ENCODE peak calls at places on chromosomes 6 and 20, in five cellular contexts. One of them, this sample, is unnamed.

GRCh38 chr6:925656-926213 is 232.8 kb upstream of the EXOC2 start:
- DNase-seq in GM12865: no peak
- DNase-seq in psoas muscle: no peak
- DNase-seq in EL: no peak
- DNase-seq in T47D: no peak
- DNase-seq in this sample: no peak

GRCh38 chr6:118825661-118826060 is 68.3 kb upstream of the ASF1A start:
- DNase-seq in EL: no peak
- DNase-seq in psoas muscle: no peak
- DNase-seq in GM12865: no peak
- DNase-seq in T47D: no peak
- DNase-seq in this sample: no peak

GRCh38 chr20:3045042-3045815 is 623 bp upstream of the MRPS26 start:
- DNase-seq in GM12865: peak; percentile 87
- DNase-seq in psoas muscle: peak; percentile 87
- DNase-seq in T47D: peak; percentile 88
- DNase-seq in EL: no peak
- DNase-seq in this sample: peak; percentile 74

GRCh38 chr6:109197061-109197460 is 101.8 kb downstream of the CEP57L1 start:
- DNase-seq in T47D: no peak
- DNase-seq in GM12865: no peak
- DNase-seq in psoas muscle: no peak
- DNase-seq in EL: no peak
- DNase-seq in this sample: no peak

GRCh38 chr6:104754788-104755409 is 104.8 kb downstream of the HACE1 start:
- DNase-seq in T47D: no peak
- DNase-seq in psoas muscle: no peak
- DNase-seq in GM12865: no peak
- DNase-seq in EL: no peak
- DNase-seq in this sample: no peak

GRCh38 chr6:91653324-91653723 is 1066.5 kb upstream of the MAP3K7 start:
- DNase-seq in T47D: no peak
- DNase-seq in EL: no peak
- DNase-seq in GM12865: no peak
- DNase-seq in psoas muscle: no peak
- DNase-seq in this sample: no peak

GRCh38 chr6:22784611-22785010 is 215.2 kb downstream of the HDGFL1 start:
- DNase-seq in psoas muscle: no peak
- DNase-seq in GM12865: no peak
- DNase-seq in T47D: no peak
- DNase-seq in EL: no peak
- DNase-seq in this sample: no peak

GRCh38 chr6:37126961-37127360 is 43.0 kb upstream of the PIM1 start:
- DNase-seq in EL: no peak
- DNase-seq in GM12865: no peak
- DNase-seq in psoas muscle: no peak
- DNase-seq in T47D: no peak
- DNase-seq in this sample: no peak

GRCh38 chr6:56683882-56684281 is 41.2 kb upstream of the DST start:
- DNase-seq in T47D: peak; percentile 24
- DNase-seq in psoas muscle: no peak
- DNase-seq in EL: peak; percentile 94
- DNase-seq in GM12865: no peak
- DNase-seq in this sample: peak; percentile 51

GRCh38 chr6:169702640-169703246 is 817 bp downstream of the C6orf120 start:
- DNase-seq in GM12865: peak; percentile 58
- DNase-seq in T47D: no peak
- DNase-seq in EL: no peak
- DNase-seq in psoas muscle: peak; percentile 27
- DNase-seq in this sample: peak; percentile 9

GRCh38 chr6:72631480-72631879 is 9.6 kb downstream of the KCNQ5 start:
- DNase-seq in T47D: no peak
- DNase-seq in psoas muscle: no peak
- DNase-seq in EL: peak; percentile 60
- DNase-seq in GM12865: no peak
- DNase-seq in this sample: no peak

GRCh38 chr6:15280023-15280422 is 34.2 kb downstream of the JARID2 start:
- DNase-seq in EL: no peak
- DNase-seq in psoas muscle: no peak
- DNase-seq in GM12865: no peak
- DNase-seq in T47D: no peak
- DNase-seq in this sample: peak; percentile 27

GRCh38 chr20:35200255-35200654 is 26.2 kb upstream of the MMP24 start:
- DNase-seq in psoas muscle: no peak
- DNase-seq in EL: peak; percentile 78
- DNase-seq in GM12865: no peak
- DNase-seq in T47D: no peak
- DNase-seq in this sample: no peak

GRCh38 chr6:132623446-132623845 is 629 bp downstream of the TAAR2 start:
- DNase-seq in T47D: no peak
- DNase-seq in GM12865: no peak
- DNase-seq in psoas muscle: no peak
- DNase-seq in EL: no peak
- DNase-seq in this sample: no peak

GRCh38 chr6:69732640-69733039 is 64.2 kb downstream of the LMBRD1 start:
- DNase-seq in T47D: no peak
- DNase-seq in EL: peak; percentile 3
- DNase-seq in psoas muscle: no peak
- DNase-seq in GM12865: peak; percentile 34
- DNase-seq in this sample: no peak

GRCh38 chr20:10848810-10849370 is 175.1 kb upstream of the JAG1 start:
- DNase-seq in psoas muscle: no peak
- DNase-seq in EL: peak; percentile 93
- DNase-seq in GM12865: peak; percentile 30
- DNase-seq in T47D: no peak
- DNase-seq in this sample: no peak

GRCh38 chr6:37303891-37304503 is 46.1 kb upstream of the TMEM217 start:
- DNase-seq in GM12865: peak; percentile 45
- DNase-seq in psoas muscle: no peak
- DNase-seq in T47D: peak; percentile 28
- DNase-seq in EL: peak; percentile 51
- DNase-seq in this sample: no peak

GRCh38 chr20:45812157-45813005 is at the start of gene UBE2C:
- DNase-seq in EL: peak; percentile 99
- DNase-seq in psoas muscle: peak; percentile 96
- DNase-seq in GM12865: peak; percentile 99
- DNase-seq in T47D: peak; percentile 100
- DNase-seq in this sample: peak; percentile 99

GRCh38 chr6:110656492-110656891 is 158.8 kb downstream of the CDK19 start:
- DNase-seq in GM12865: no peak
- DNase-seq in T47D: no peak
- DNase-seq in EL: no peak
- DNase-seq in psoas muscle: no peak
- DNase-seq in this sample: peak; percentile 70

GRCh38 chr6:152094992-152095592 is 287.6 kb downstream of the ESR1 start:
- DNase-seq in EL: peak; percentile 100
- DNase-seq in GM12865: no peak
- DNase-seq in T47D: no peak
- DNase-seq in psoas muscle: peak; percentile 84
- DNase-seq in this sample: peak; percentile 54

This sample was measured in prostate gland.